ENCODE peak calls at places on chromosomes 3 and 15, in six cellular contexts. F is AG09309, D is neuronal stem cell, R is skeletal muscle cell, T is Panc1, G is GM23248. Y is an unnamed sample.
A peak's percentile ranks its signal among the peaks of the same experiment; 100 is the strongest.

GRCh38 chr3:43144811-43145490 is 39.1 kb upstream of the POMGNT2 start:
- DNase-seq in F (no peak), D (no peak), R (peak; percentile 60), T (no peak), G (peak; percentile 85), Y (no peak)

GRCh38 chr3:161371441-161372320 is at the start of gene SPTSSB:
- DNase-seq in F (no peak), D (peak; percentile 63), R (no peak), T (no peak), G (peak; percentile 47), Y (no peak)

GRCh38 chr3:10370429-10370828 is 49.5 kb upstream of the SEC13 start:
- DNase-seq in F (no peak), D (no peak), R (no peak), T (no peak), G (peak; percentile 20), Y (no peak)

GRCh38 chr3:66037330-66037985 is 1.3 kb downstream of the MAGI1 start:
- DNase-seq in F (no peak), D (no peak), R (no peak), T (no peak), G (peak; percentile 77), Y (peak; percentile 77)

GRCh38 chr3:170044795-170045244 is 7.0 kb downstream of the GPR160 start:
- DNase-seq in F (no peak), D (no peak), R (no peak), T (no peak), G (no peak), Y (no peak)

GRCh38 chr3:9402410-9403228 is 5.2 kb downstream of the SETD5 start:
- DNase-seq in F (no peak), D (peak; percentile 80), R (no peak), T (no peak), G (peak; percentile 52), Y (no peak)

GRCh38 chr3:120151796-120152195 is 57.5 kb upstream of the GSK3B start:
- DNase-seq in F (no peak), D (no peak), R (no peak), T (no peak), G (no peak), Y (no peak)

GRCh38 chr3:39275963-39276593 is 3.8 kb downstream of the CX3CR1 start:
- DNase-seq in F (no peak), D (no peak), R (no peak), T (no peak), G (no peak), Y (no peak)

GRCh38 chr3:4615734-4616133 is 122.6 kb downstream of the ITPR1 start:
- DNase-seq in F (no peak), D (no peak), R (no peak), T (no peak), G (no peak), Y (no peak)

GRCh38 chr15:84748274-84749110 is at the start of gene ZNF592:
- DNase-seq in F (no peak), D (peak; percentile 64), R (no peak), T (no peak), G (peak; percentile 88), Y (peak; percentile 91)

GRCh38 chr15:23565395-23566069 is at the start of gene MKRN3:
- DNase-seq in F (peak; percentile 1), D (peak; percentile 23), R (peak; percentile 7), T (peak; percentile 66), G (peak; percentile 51), Y (no peak)

GRCh38 chr15:23561914-23562313 is 3.6 kb upstream of the MKRN3 start:
- DNase-seq in F (no peak), D (no peak), R (no peak), T (no peak), G (no peak), Y (no peak)

GRCh38 chr15:23567921-23568320 is 2.4 kb downstream of the MKRN3 start:
- DNase-seq in F (no peak), D (no peak), R (no peak), T (no peak), G (no peak), Y (no peak)

GRCh38 chr15:23566070-23567050 is 886 bp downstream of the MKRN3 start:
- DNase-seq in F (no peak), D (no peak), R (no peak), T (no peak), G (no peak), Y (no peak)

DNA sequence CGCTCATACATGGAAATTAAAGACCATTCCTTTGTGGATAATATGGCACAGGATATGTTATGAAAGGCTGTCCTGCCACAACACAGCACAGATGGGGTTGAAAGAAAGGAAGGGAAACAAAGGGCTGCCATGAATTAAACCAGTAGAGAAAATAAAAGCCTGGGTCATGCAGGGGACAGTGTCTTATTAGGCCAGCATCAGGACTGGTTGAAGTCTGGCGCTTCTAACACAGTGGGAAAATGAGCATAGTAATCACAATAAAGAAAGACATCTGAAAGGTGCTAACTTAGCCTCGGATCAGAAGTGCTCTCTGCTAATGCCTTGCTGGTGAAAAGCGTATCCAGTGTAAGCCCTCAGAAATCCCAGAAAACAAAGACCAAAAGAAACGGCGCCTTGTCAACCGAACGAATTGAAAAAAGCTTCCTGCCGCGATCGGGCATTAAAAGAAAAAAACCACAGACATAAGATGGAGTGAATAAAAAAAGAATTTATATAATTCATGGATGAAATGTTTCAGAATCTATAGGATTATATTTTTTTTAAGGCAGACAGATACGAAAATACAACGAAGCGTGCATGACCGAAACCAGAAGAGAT is 578 bp upstream of the MKRN3 start:
- DNase-seq in F (no peak), D (peak; percentile 40), R (no peak), T (no peak), G (no peak), Y (no peak)
- H3K4me3 ChIP-seq in F (peak overlapping the region; percentile 59), D (peak overlapping the region; percentile 73), R (peak overlapping the region; percentile 50), T (peak overlapping the region; percentile 92), G (peak overlapping the region; percentile 28), Y (no peak overlapping the region)

GRCh38 chr3:72483554-72484104 is 364.6 kb downstream of the SHQ1 start:
- DNase-seq in F (no peak), D (no peak), R (no peak), T (no peak), G (no peak), Y (no peak)
- H3K4me3 ChIP-seq in F (no peak overlapping the region), D (no peak overlapping the region), R (no peak overlapping the region), T (no peak overlapping the region), G (peak overlapping the region; percentile 68), Y (peak overlapping the region; percentile 62)

GRCh38 chr3:71456155-71456554 is 127.4 kb downstream of the FOXP1 start:
- DNase-seq in F (no peak), D (no peak), R (no peak), T (no peak), G (no peak), Y (no peak)
- H3K4me3 ChIP-seq in F (no peak overlapping the region), D (no peak overlapping the region), R (no peak overlapping the region), T (no peak overlapping the region), G (peak overlapping the region; percentile 8), Y (no peak overlapping the region)

GRCh38 chr3:30672287-30672735 is 65.9 kb downstream of the TGFBR2 start:
- DNase-seq in F (no peak), D (no peak), R (no peak), T (no peak), G (no peak), Y (no peak)
- H3K4me3 ChIP-seq in F (no peak overlapping the region), D (no peak overlapping the region), R (no peak overlapping the region), T (no peak overlapping the region), G (no peak overlapping the region), Y (no peak overlapping the region)

GRCh38 chr3:196409409-196409808 is 22.8 kb downstream of the UBXN7 start:
- DNase-seq in F (no peak), D (no peak), R (no peak), T (no peak), G (no peak), Y (no peak)

GRCh38 chr3:196406806-196407470 is 25.3 kb downstream of the UBXN7 start:
- DNase-seq in F (peak; percentile 46), D (no peak), R (no peak), T (no peak), G (peak; percentile 70), Y (no peak)

GRCh38 chr3:196414469-196414868 is 17.8 kb downstream of the UBXN7 start:
- DNase-seq in F (no peak), D (no peak), R (no peak), T (no peak), G (peak; percentile 46), Y (no peak)

GRCh38 chr3:196408565-196409300 is 23.5 kb downstream of the UBXN7 start:
- DNase-seq in F (no peak), D (no peak), R (no peak), T (no peak), G (no peak), Y (no peak)

DNA sequence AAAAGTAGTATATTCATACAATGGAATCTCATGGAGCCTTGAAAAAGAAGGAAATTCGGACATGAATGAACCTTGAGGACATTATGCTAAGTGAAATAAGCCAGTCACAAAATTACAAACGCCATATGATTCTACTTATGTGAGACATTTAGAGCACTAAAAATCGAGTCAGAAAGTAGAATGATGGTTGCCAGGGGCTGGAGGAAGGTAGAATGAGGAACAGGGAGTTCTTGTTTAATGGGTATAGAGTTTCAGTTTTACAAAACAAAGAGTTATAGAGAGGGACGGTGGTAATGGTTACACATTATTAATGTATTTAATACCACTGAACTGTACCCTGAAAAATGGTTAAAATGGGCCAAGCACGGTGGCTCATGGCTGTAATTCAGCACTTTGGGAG is 19.5 kb downstream of the UBXN7 start:
- DNase-seq in F (no peak), D (no peak), R (no peak), T (no peak), G (no peak), Y (no peak)
- H3K4me3 ChIP-seq in F (no peak overlapping the region), D (no peak overlapping the region), R (no peak overlapping the region), T (no peak overlapping the region), G (no peak overlapping the region), Y (no peak overlapping the region)

GRCh38 chr3:175149675-175150074 is 290.5 kb downstream of the NAALADL2 start:
- DNase-seq in F (no peak), D (no peak), R (peak; percentile 64), T (no peak), G (no peak), Y (no peak)

GRCh38 chr3:175146258-175146657 is 287.1 kb downstream of the NAALADL2 start:
- DNase-seq in F (peak; percentile 13), D (no peak), R (no peak), T (no peak), G (peak; percentile 56), Y (no peak)

DNA sequence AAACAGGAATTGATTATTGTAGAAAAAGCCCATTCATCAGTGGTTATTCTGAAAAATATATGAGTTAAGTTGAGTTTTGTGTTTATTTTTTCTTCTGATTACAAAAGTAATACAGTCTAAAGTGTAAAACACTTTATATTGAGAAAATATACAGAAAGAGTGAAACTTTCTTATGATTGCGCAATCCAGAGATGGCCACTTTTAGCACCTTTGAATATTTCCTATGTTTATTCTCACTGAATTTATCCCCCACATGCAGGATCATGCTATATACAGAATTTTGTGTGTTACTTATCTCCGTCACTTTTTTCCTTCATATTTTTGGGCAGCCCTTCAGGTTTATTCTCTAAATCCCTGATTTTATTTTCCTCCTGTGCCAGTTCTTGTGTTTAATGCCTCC is 285.2 kb downstream of the NAALADL2 start:
- DNase-seq in F (no peak), D (no peak), R (no peak), T (no peak), G (no peak), Y (no peak)
- H3K4me3 ChIP-seq in F (no peak overlapping the region), D (no peak overlapping the region), R (no peak overlapping the region), T (no peak overlapping the region), G (no peak overlapping the region), Y (no peak overlapping the region)

GRCh38 chr15:78340243-78341056 is at the start of gene CRABP1:
- DNase-seq in F (no peak), D (no peak), R (no peak), T (no peak), G (no peak), Y (no peak)
- H3K4me3 ChIP-seq in F (no peak within 1 kb of the TSS), D (peak within 1 kb of the TSS; percentile 56), R (no peak within 1 kb of the TSS), T (peak within 1 kb of the TSS; percentile 21), G (no peak within 1 kb of the TSS), Y (peak within 1 kb of the TSS; percentile 41)